ENCODE peak calls at places on chromosomes 13 and 19, in eight cellular contexts. One of them, this sample, is unnamed. For H3K4me1, the result is how much of the 10 kb centered on the place peaks cover.

GRCh38 chr19:4987286-4987685 is 18.4 kb downstream of the KDM4B start:
- DNase-seq in left ventricle myocardium inferior: no peak
- DNase-seq in transverse colon: no peak
- DNase-seq in psoas muscle: peak
- DNase-seq in ovary: peak
- DNase-seq in CD8-positive, alpha-beta T cell: no peak
- DNase-seq in body of pancreas: no peak
- DNase-seq in left lung: no peak
- DNase-seq in this sample: no peak

GRCh38 chr19:36876993-36877938 is 26.6 kb downstream of the ZNF345 start:
- DNase-seq in left ventricle myocardium inferior: no peak
- DNase-seq in transverse colon: no peak
- DNase-seq in psoas muscle: no peak
- DNase-seq in ovary: no peak
- DNase-seq in CD8-positive, alpha-beta T cell: no peak
- DNase-seq in body of pancreas: no peak
- DNase-seq in left lung: no peak
- DNase-seq in this sample: no peak

GRCh38 chr13:41500501-41500900 is 43.2 kb downstream of the RGCC start:
- DNase-seq in left ventricle myocardium inferior: peak
- DNase-seq in transverse colon: peak
- DNase-seq in psoas muscle: no peak
- DNase-seq in ovary: no peak
- DNase-seq in CD8-positive, alpha-beta T cell: peak
- DNase-seq in body of pancreas: no peak
- DNase-seq in left lung: no peak
- DNase-seq in this sample: no peak

GRCh38 chr13:20968745-20969144 is 66.2 kb upstream of the XPO4 start:
- DNase-seq in left ventricle myocardium inferior: no peak
- DNase-seq in transverse colon: no peak
- DNase-seq in psoas muscle: no peak
- DNase-seq in ovary: no peak
- DNase-seq in CD8-positive, alpha-beta T cell: no peak
- DNase-seq in body of pancreas: no peak
- DNase-seq in left lung: no peak
- DNase-seq in this sample: no peak

GRCh38 chr13:34733720-34734119 is 208.3 kb upstream of the NBEA start:
- DNase-seq in left ventricle myocardium inferior: no peak
- DNase-seq in transverse colon: no peak
- DNase-seq in psoas muscle: no peak
- DNase-seq in ovary: no peak
- DNase-seq in CD8-positive, alpha-beta T cell: no peak
- DNase-seq in body of pancreas: no peak
- DNase-seq in left lung: no peak
- DNase-seq in this sample: no peak

GRCh38 chr19:13234518-13234917 is 84.3 kb downstream of the IER2 start:
- DNase-seq in left ventricle myocardium inferior: peak
- DNase-seq in transverse colon: peak
- DNase-seq in psoas muscle: peak
- DNase-seq in ovary: peak
- DNase-seq in CD8-positive, alpha-beta T cell: peak
- DNase-seq in body of pancreas: peak
- DNase-seq in left lung: peak
- DNase-seq in this sample: no peak

GRCh38 chr13:24745861-24746617 is 17.9 kb upstream of the RNF17 start:
- DNase-seq in left ventricle myocardium inferior: no peak
- DNase-seq in transverse colon: no peak
- DNase-seq in psoas muscle: no peak
- DNase-seq in ovary: no peak
- DNase-seq in CD8-positive, alpha-beta T cell: no peak
- DNase-seq in body of pancreas: no peak
- DNase-seq in left lung: no peak
- DNase-seq in this sample: no peak

GRCh38 chr19:45446295-45446694 is 21.5 kb upstream of the FOSB start:
- DNase-seq in left ventricle myocardium inferior: no peak
- DNase-seq in transverse colon: no peak
- DNase-seq in psoas muscle: no peak
- DNase-seq in ovary: no peak
- DNase-seq in CD8-positive, alpha-beta T cell: no peak
- DNase-seq in body of pancreas: no peak
- DNase-seq in left lung: no peak
- DNase-seq in this sample: no peak

GRCh38 chr13:111343186-111343805 is 22.9 kb downstream of the TEX29 start:
- DNase-seq in left ventricle myocardium inferior: no peak
- DNase-seq in transverse colon: no peak
- DNase-seq in psoas muscle: no peak
- DNase-seq in ovary: no peak
- DNase-seq in CD8-positive, alpha-beta T cell: no peak
- DNase-seq in body of pancreas: no peak
- DNase-seq in left lung: no peak
- DNase-seq in this sample: no peak

GRCh38 chr13:111346281-111346680 is 25.8 kb downstream of the TEX29 start:
- DNase-seq in left ventricle myocardium inferior: peak
- DNase-seq in transverse colon: no peak
- DNase-seq in psoas muscle: no peak
- DNase-seq in ovary: no peak
- DNase-seq in CD8-positive, alpha-beta T cell: no peak
- DNase-seq in body of pancreas: no peak
- DNase-seq in left lung: no peak
- DNase-seq in this sample: no peak

GRCh38 chr13:111345682-111346081 is 25.2 kb downstream of the TEX29 start:
- DNase-seq in left ventricle myocardium inferior: no peak
- DNase-seq in transverse colon: no peak
- DNase-seq in psoas muscle: no peak
- DNase-seq in ovary: no peak
- DNase-seq in CD8-positive, alpha-beta T cell: no peak
- DNase-seq in body of pancreas: no peak
- DNase-seq in left lung: no peak
- DNase-seq in this sample: no peak

GRCh38 chr13:111342716-111343115 is 22.3 kb downstream of the TEX29 start:
- DNase-seq in left ventricle myocardium inferior: no peak
- DNase-seq in transverse colon: no peak
- DNase-seq in psoas muscle: no peak
- DNase-seq in ovary: no peak
- DNase-seq in CD8-positive, alpha-beta T cell: no peak
- DNase-seq in body of pancreas: no peak
- DNase-seq in left lung: no peak
- DNase-seq in this sample: no peak

DNA sequence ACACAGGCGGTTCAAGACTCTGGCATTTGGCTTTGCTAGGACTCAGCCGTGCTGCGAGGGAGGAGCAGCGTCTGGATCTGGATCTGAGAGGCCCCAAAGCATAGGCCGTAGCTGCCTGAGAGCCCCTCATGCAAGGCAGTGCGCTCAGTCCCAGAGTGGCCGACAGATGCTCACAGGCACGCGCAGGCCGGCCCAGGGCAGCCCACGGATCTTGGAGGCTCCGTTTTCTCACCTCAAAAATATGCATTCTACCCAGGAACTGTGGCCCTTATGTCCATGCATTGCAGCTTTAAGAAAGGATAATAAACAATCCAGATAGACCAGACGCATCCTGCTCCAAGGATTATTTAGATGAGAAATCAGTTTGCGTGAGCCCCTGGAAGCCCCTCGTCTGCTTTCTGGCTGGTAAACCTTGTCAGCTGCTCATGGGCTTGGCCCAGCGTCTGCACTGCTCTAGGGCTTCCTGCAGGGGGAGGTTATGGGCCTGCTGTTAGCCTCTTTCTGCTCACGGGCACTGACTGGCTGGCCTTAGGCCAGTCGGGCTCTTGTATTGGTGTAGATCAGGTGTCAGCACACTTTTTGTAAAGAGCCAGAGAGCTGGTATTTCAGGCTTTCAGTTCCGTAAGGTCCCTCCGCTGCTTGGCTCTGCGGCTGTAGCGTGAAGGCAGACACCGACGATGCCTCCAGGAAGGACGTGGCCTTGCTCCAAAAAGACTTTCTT is 24.2 kb downstream of the TEX29 start:
- DNase-seq in left ventricle myocardium inferior: no peak
- DNase-seq in transverse colon: no peak
- DNase-seq in psoas muscle: peak
- DNase-seq in ovary: no peak
- DNase-seq in CD8-positive, alpha-beta T cell: no peak
- DNase-seq in body of pancreas: peak
- DNase-seq in left lung: peak
- DNase-seq in this sample: no peak
- TF ChIP-seq CTCF in left ventricle myocardium inferior: peak
- TF ChIP-seq CTCF in transverse colon: no peak
- TF ChIP-seq CTCF in psoas muscle: peak
- TF ChIP-seq CTCF in ovary: no peak
- TF ChIP-seq CTCF in CD8-positive, alpha-beta T cell: no peak
- TF ChIP-seq CTCF in body of pancreas: peak
- TF ChIP-seq CTCF in left lung: peak
- TF ChIP-seq CTCF in this sample: no peak

GRCh38 chr13:101661839-101662238 is 209.4 kb downstream of the ITGBL1 start:
- DNase-seq in left ventricle myocardium inferior: no peak
- DNase-seq in transverse colon: no peak
- DNase-seq in psoas muscle: no peak
- DNase-seq in ovary: no peak
- DNase-seq in CD8-positive, alpha-beta T cell: no peak
- DNase-seq in body of pancreas: no peak
- DNase-seq in left lung: no peak
- DNase-seq in this sample: no peak
- H3K4me1 ChIP-seq in left ventricle myocardium inferior: under half
- H3K4me1 ChIP-seq in transverse colon: under half
- H3K4me1 ChIP-seq in psoas muscle: under half
- H3K4me1 ChIP-seq in ovary: under half
- H3K4me1 ChIP-seq in CD8-positive, alpha-beta T cell: under half
- H3K4me1 ChIP-seq in body of pancreas: under half
- H3K4me1 ChIP-seq in left lung: under half
- H3K4me1 ChIP-seq in this sample: under half

GRCh38 chr19:7924651-7925170 is 1.2 kb downstream of the CTXN1 start:
- DNase-seq in left ventricle myocardium inferior: no peak
- DNase-seq in transverse colon: no peak
- DNase-seq in psoas muscle: peak
- DNase-seq in ovary: peak
- DNase-seq in CD8-positive, alpha-beta T cell: no peak
- DNase-seq in body of pancreas: no peak
- DNase-seq in left lung: no peak
- DNase-seq in this sample: no peak

GRCh38 chr19:7927605-7928333 is 1.8 kb upstream of the CTXN1 start:
- DNase-seq in left ventricle myocardium inferior: no peak
- DNase-seq in transverse colon: no peak
- DNase-seq in psoas muscle: peak
- DNase-seq in ovary: peak
- DNase-seq in CD8-positive, alpha-beta T cell: no peak
- DNase-seq in body of pancreas: no peak
- DNase-seq in left lung: no peak
- DNase-seq in this sample: peak

GRCh38 chr19:7925171-7925837 is 631 bp downstream of the CTXN1 start:
- DNase-seq in left ventricle myocardium inferior: peak
- DNase-seq in transverse colon: peak
- DNase-seq in psoas muscle: peak
- DNase-seq in ovary: peak
- DNase-seq in CD8-positive, alpha-beta T cell: peak
- DNase-seq in body of pancreas: peak
- DNase-seq in left lung: no peak
- DNase-seq in this sample: peak

GRCh38 chr19:7926727-7927604 is 1.0 kb upstream of the CTXN1 start:
- DNase-seq in left ventricle myocardium inferior: no peak
- DNase-seq in transverse colon: no peak
- DNase-seq in psoas muscle: peak
- DNase-seq in ovary: peak
- DNase-seq in CD8-positive, alpha-beta T cell: no peak
- DNase-seq in body of pancreas: no peak
- DNase-seq in left lung: no peak
- DNase-seq in this sample: no peak

GRCh38 chr19:7926021-7926726 is at the start of gene CTXN1:
- DNase-seq in left ventricle myocardium inferior: peak
- DNase-seq in transverse colon: peak
- DNase-seq in psoas muscle: peak
- DNase-seq in ovary: peak
- DNase-seq in CD8-positive, alpha-beta T cell: peak
- DNase-seq in body of pancreas: peak
- DNase-seq in left lung: peak
- DNase-seq in this sample: peak
- H3K27ac ChIP-seq in left ventricle myocardium inferior: no peak
- H3K27ac ChIP-seq in transverse colon: peak
- H3K27ac ChIP-seq in psoas muscle: no peak
- H3K27ac ChIP-seq in ovary: peak
- H3K27ac ChIP-seq in CD8-positive, alpha-beta T cell: no peak
- H3K27ac ChIP-seq in body of pancreas: no peak
- H3K27ac ChIP-seq in left lung: no peak
- H3K27ac ChIP-seq in this sample: peak

GRCh38 chr19:28641395-28641794 is 571.6 kb downstream of the UQCRFS1 start:
- DNase-seq in left ventricle myocardium inferior: no peak
- DNase-seq in transverse colon: no peak
- DNase-seq in psoas muscle: no peak
- DNase-seq in ovary: no peak
- DNase-seq in CD8-positive, alpha-beta T cell: no peak
- DNase-seq in body of pancreas: no peak
- DNase-seq in left lung: no peak
- DNase-seq in this sample: no peak
- TF ChIP-seq CTCF in left ventricle myocardium inferior: no peak
- TF ChIP-seq CTCF in transverse colon: no peak
- TF ChIP-seq CTCF in psoas muscle: no peak
- TF ChIP-seq CTCF in ovary: no peak
- TF ChIP-seq CTCF in CD8-positive, alpha-beta T cell: no peak
- TF ChIP-seq CTCF in body of pancreas: no peak
- TF ChIP-seq CTCF in left lung: no peak
- TF ChIP-seq CTCF in this sample: no peak

DNA sequence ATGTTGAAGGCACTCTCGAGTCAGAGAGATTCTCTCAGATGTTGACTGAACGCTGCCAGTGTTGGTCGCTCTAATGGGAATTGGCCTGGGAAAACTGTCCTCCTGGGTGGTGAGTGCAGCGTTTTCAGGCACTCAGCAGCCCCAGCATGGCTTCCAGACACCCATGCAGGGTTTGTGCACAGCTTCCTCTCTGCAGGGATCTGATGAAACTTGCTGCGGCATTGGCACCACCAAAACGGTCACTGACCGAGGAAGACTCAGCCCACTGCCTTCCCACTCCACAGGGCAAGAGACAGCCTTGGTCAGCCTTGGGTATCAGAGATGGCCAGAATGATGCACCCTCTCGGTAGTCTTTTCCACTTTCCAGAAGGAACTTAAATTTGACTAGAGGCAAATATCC is 398.9 kb downstream of the IRS2 start:
- DNase-seq in left ventricle myocardium inferior: no peak
- DNase-seq in transverse colon: no peak
- DNase-seq in psoas muscle: no peak
- DNase-seq in ovary: no peak
- DNase-seq in CD8-positive, alpha-beta T cell: no peak
- DNase-seq in body of pancreas: no peak
- DNase-seq in left lung: no peak
- DNase-seq in this sample: no peak
- H3K4me1 ChIP-seq in left ventricle myocardium inferior: under half
- H3K4me1 ChIP-seq in transverse colon: under half
- H3K4me1 ChIP-seq in psoas muscle: under half
- H3K4me1 ChIP-seq in ovary: under half
- H3K4me1 ChIP-seq in CD8-positive, alpha-beta T cell: under half
- H3K4me1 ChIP-seq in body of pancreas: under half
- H3K4me1 ChIP-seq in left lung: under half
- H3K4me1 ChIP-seq in this sample: under half

GRCh38 chr13:79736356-79736755 is 255.4 kb downstream of the NDFIP2 start:
- DNase-seq in left ventricle myocardium inferior: no peak
- DNase-seq in transverse colon: no peak
- DNase-seq in psoas muscle: no peak
- DNase-seq in ovary: no peak
- DNase-seq in CD8-positive, alpha-beta T cell: no peak
- DNase-seq in body of pancreas: no peak
- DNase-seq in left lung: no peak
- DNase-seq in this sample: no peak
- H3K27ac ChIP-seq in left ventricle myocardium inferior: no peak
- H3K27ac ChIP-seq in transverse colon: no peak
- H3K27ac ChIP-seq in psoas muscle: no peak
- H3K27ac ChIP-seq in ovary: no peak
- H3K27ac ChIP-seq in CD8-positive, alpha-beta T cell: no peak
- H3K27ac ChIP-seq in body of pancreas: no peak
- H3K27ac ChIP-seq in left lung: no peak
- H3K27ac ChIP-seq in this sample: no peak